ENCODE peak calls at places on chromosomes 13 and 19, in nine cellular contexts. F is progenitor cell of endocrine pancreas; G is activated CD8-positive, alpha-beta T cell treated with anti-CD3 and anti-CD28 coated beads for 36 hours; B is AG04449; K is H1; L is MCF 10A; W is tibial artery; M is uterus; C is transverse colon. D is an unnamed sample.
A peak's percentile ranks its signal among the peaks of the same experiment; 100 is the strongest.

GRCh38 chr19:45729774-45730388 is 815 bp downstream of the FBXO46 start:
- DNase-seq in F (no peak), B (no peak), G (peak; percentile 24), K (no peak), W (no peak), C (peak; percentile 29), M (no peak), L (peak; percentile 65), D (no peak)

GRCh38 chr13:60611523-60611922 is 214.5 kb downstream of the TDRD3 start:
- DNase-seq in M (no peak), F (no peak), G (no peak), L (no peak), B (no peak), C (no peak), K (no peak), W (no peak), D (no peak)

GRCh38 chr13:75788494-75788991 is 152.4 kb downstream of the LMO7 start:
- DNase-seq in B (peak; percentile 82), M (no peak), F (no peak), W (no peak), L (peak; percentile 72), K (no peak), C (peak; percentile 66), G (no peak), D (peak; percentile 84)

GRCh38 chr19:3401004-3401768 is 34.8 kb downstream of the NFIC start:
- DNase-seq in C (no peak), G (no peak), M (no peak), W (no peak), F (no peak), K (no peak), L (no peak), B (no peak), D (no peak)

GRCh38 chr13:40589285-40590109 is 76.9 kb downstream of the FOXO1 start:
- DNase-seq in W (peak; percentile 56), L (peak; percentile 77), M (no peak), C (peak; percentile 48), K (no peak), G (no peak), F (no peak), B (no peak), D (no peak)

GRCh38 chr13:30743319-30744055 is 8.1 kb downstream of the ALOX5AP start:
- DNase-seq in G (peak; percentile 22), F (no peak), B (peak; percentile 98), K (no peak), M (peak; percentile 81), C (peak; percentile 37), L (peak; percentile 95), W (peak; percentile 78), D (peak; percentile 86)

GRCh38 chr19:45087531-45087930 is 5.4 kb upstream of the PPP1R37 start:
- DNase-seq in G (peak; percentile 77), B (no peak), F (no peak), M (no peak), L (no peak), C (no peak), W (no peak), K (no peak), D (no peak)

GRCh38 chr13:106376411-106377112 is 158.9 kb downstream of the EFNB2 start:
- DNase-seq in B (peak; percentile 58), W (no peak), C (no peak), K (no peak), F (no peak), M (peak; percentile 36), G (peak; percentile 26), L (peak; percentile 97), D (no peak)

GRCh38 chr19:54517483-54517882 is 14.9 kb downstream of the LAIR2 start:
- DNase-seq in F (no peak), K (no peak), W (no peak), G (peak; percentile 74), L (peak; percentile 77), C (peak; percentile 37), B (no peak), M (no peak), D (no peak)

GRCh38 chr19:498977-499623 is 2.8 kb downstream of the MADCAM1 start:
- DNase-seq in M (no peak), B (no peak), W (no peak), C (no peak), L (no peak), G (no peak), K (no peak), F (no peak), D (no peak)

GRCh38 chr13:19862511-19863313 is 737 bp downstream of the ZMYM5 start:
- DNase-seq in G (peak; percentile 69), M (peak; percentile 31), W (peak; percentile 27), F (no peak), B (no peak), L (peak; percentile 47), C (peak; percentile 35), K (no peak), D (no peak)

GRCh38 chr13:94712812-94713555 is 639 bp upstream of the SOX21 start:
- DNase-seq in L (peak; percentile 9), F (peak; percentile 82), W (no peak), G (no peak), C (no peak), B (peak; percentile 2), K (no peak), M (no peak), D (peak; percentile 11)

GRCh38 chr19:7482584-7483439 is 6.0 kb downstream of the PEX11G start:
- DNase-seq in W (peak; percentile 55), K (peak; percentile 66), B (no peak), G (no peak), C (peak; percentile 72), F (no peak), L (peak; percentile 58), M (no peak), D (no peak)

GRCh38 chr19:53696951-53697350 is 65.2 kb downstream of the DPRX start:
- DNase-seq in B (no peak), F (no peak), G (no peak), M (no peak), L (no peak), C (no peak), W (no peak), K (no peak), D (no peak)

GRCh38 chr13:48431987-48432615 is 19.2 kb upstream of the LPAR6 start:
- DNase-seq in B (no peak), G (no peak), F (no peak), M (no peak), K (no peak), L (peak; percentile 27), W (no peak), C (no peak), D (no peak)

GRCh38 chr13:95564948-95565347 is 12.4 kb downstream of the CLDN10 start:
- DNase-seq in M (no peak), K (no peak), C (no peak), L (peak; percentile 92), G (no peak), F (no peak), W (no peak), B (no peak), D (no peak)

GRCh38 chr13:23081246-23081645 is 99.5 kb upstream of the SGCG start:
- DNase-seq in F (no peak), K (no peak), G (no peak), B (peak; percentile 4), L (no peak), C (no peak), W (no peak), M (no peak), D (no peak)

GRCh38 chr13:24680258-24680920 is at the start of gene ATP12A:
- DNase-seq in M (no peak), W (no peak), B (no peak), G (peak; percentile 62), C (peak; percentile 42), F (peak; percentile 70), L (no peak), K (no peak), D (no peak)

GRCh38 chr13:104645786-104646185 is 1579.6 kb upstream of the SLC10A2 start:
- DNase-seq in G (no peak), B (no peak), K (no peak), F (no peak), C (no peak), W (no peak), M (no peak), L (no peak), D (no peak)

GRCh38 chr13:25690582-25690981 is 318.8 kb downstream of the ATP8A2 start:
- DNase-seq in G (no peak), W (no peak), C (no peak), B (no peak), F (no peak), K (no peak), L (no peak), M (no peak), D (no peak)

GRCh38 chr19:4791183-4792018 is at the start of gene FEM1A:
- DNase-seq in F (peak; percentile 97), K (peak; percentile 99), B (peak; percentile 100), M (peak; percentile 100), L (peak; percentile 100), G (peak; percentile 100), C (peak; percentile 100), W (peak; percentile 100), D (peak; percentile 100)
- TF ChIP-seq CTCF in F (peak; percentile 100), K (peak; percentile 97), B (peak; percentile 97), M (peak; percentile 96), L (peak; percentile 85), G (peak; percentile 93), C (peak; percentile 98), W (peak; percentile 99), D (peak; percentile 100)

GRCh38 chr13:97067342-97067895 is 73.1 kb upstream of the OXGR1 start:
- DNase-seq in K (no peak), C (no peak), M (no peak), G (no peak), B (no peak), L (no peak), F (no peak), W (no peak), D (no peak)
- TF ChIP-seq CTCF in K (peak; percentile 18), C (no peak), M (no peak), G (no peak), B (no peak), L (no peak), F (no peak), W (no peak), D (no peak)

GRCh38 chr13:46184277-46184699 is 2.3 kb upstream of the LCP1 start:
- DNase-seq in F (no peak), W (no peak), L (peak; percentile 30), B (no peak), M (no peak), C (peak; percentile 52), K (peak; percentile 13), G (peak; percentile 91), D (no peak)
- TF ChIP-seq CTCF in F (peak; percentile 58), W (no peak), L (peak; percentile 35), B (peak; percentile 16), M (no peak), C (peak; percentile 25), K (peak; percentile 87), G (peak; percentile 72), D (peak; percentile 32)

DNA sequence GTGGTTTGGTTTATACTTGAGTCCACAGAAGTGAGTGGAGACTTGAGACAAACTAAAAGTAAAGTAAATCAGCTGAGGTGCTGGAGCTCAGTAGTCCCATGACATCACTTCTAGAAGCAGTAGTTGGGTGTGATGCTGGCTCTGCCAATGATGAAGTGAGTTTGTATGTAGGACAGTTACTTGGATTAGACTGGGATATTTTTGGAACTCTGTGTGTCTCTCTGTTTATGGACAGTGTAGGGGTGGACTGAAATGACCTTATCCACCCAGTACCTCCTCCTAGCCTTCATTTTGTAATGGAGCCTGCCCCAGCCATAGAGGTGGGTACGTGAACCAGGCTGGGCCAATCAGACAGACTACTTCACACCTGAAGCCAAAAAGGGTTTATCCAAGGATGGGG is 52.2 kb downstream of the POLR1D start:
- DNase-seq in M (no peak), K (no peak), F (no peak), C (no peak), W (no peak), G (no peak), L (no peak), B (no peak), D (no peak)
- TF ChIP-seq CTCF in M (no peak), K (no peak), F (no peak), C (no peak), W (no peak), G (no peak), L (no peak), B (no peak), D (no peak)

GRCh38 chr19:39415111-39416046 is 2.9 kb downstream of the PLEKHG2 start:
- DNase-seq in F (no peak), K (no peak), B (no peak), M (peak; percentile 28), C (no peak), W (no peak), L (no peak), G (no peak), D (no peak)
- TF ChIP-seq CTCF in F (no peak), K (peak; percentile 54), B (no peak), M (no peak), C (no peak), W (no peak), L (no peak), G (no peak), D (no peak)